ENCODE peak calls at places on chromosome 22, in nine cellular contexts. C is mammary epithelial cell, T is AG04450, B is fibroblast of mammary gland, A is ovary, N is uterus, D is mesothelial cell of epicardium, K is retinal pigment epithelial cell, M is body of pancreas. L is an unnamed sample.

GRCh38 chr22:45212992-45213751 is 27.5 kb downstream of the KIAA0930 start:
- DNase-seq in C (peak), T (no peak), B (peak), A (no peak), N (peak), D (no peak), K (no peak), M (peak), L (peak)

GRCh38 chr22:46066691-46067090 is 83.6 kb upstream of the PPARA start:
- DNase-seq in C (peak), T (no peak), B (peak), A (peak), N (peak), D (no peak), K (no peak), M (no peak), L (no peak)

GRCh38 chr22:31244943-31245451 is 32.9 kb downstream of the LIMK2 start:
- DNase-seq in C (no peak), T (no peak), B (no peak), A (no peak), N (no peak), D (no peak), K (no peak), M (no peak), L (no peak)

GRCh38 chr22:20191000-20191515 is 40.2 kb upstream of the CCDC188 start:
- DNase-seq in C (no peak), T (no peak), B (no peak), A (no peak), N (no peak), D (no peak), K (no peak), M (no peak), L (no peak)

GRCh38 chr22:26314656-26315055 is 114.4 kb upstream of the ASPHD2 start:
- DNase-seq in C (no peak), T (no peak), B (no peak), A (no peak), N (no peak), D (no peak), K (no peak), M (no peak), L (no peak)

GRCh38 chr22:43053176-43053575 is 36.0 kb downstream of the TTLL1 start:
- DNase-seq in C (no peak), T (no peak), B (no peak), A (no peak), N (no peak), D (no peak), K (no peak), M (no peak), L (no peak)

GRCh38 chr22:36010090-36010489 is 18.5 kb downstream of the RBFOX2 start:
- DNase-seq in C (no peak), T (no peak), B (no peak), A (no peak), N (no peak), D (no peak), K (no peak), M (peak), L (no peak)

GRCh38 chr22:44979154-44979553 is 30.7 kb downstream of the PHF21B start:
- DNase-seq in C (no peak), T (no peak), B (no peak), A (no peak), N (no peak), D (no peak), K (no peak), M (no peak), L (no peak)

GRCh38 chr22:20001082-20001638 is 15.5 kb downstream of the ARVCF start:
- DNase-seq in C (no peak), T (no peak), B (no peak), A (no peak), N (no peak), D (no peak), K (no peak), M (no peak), L (peak)

GRCh38 chr22:38824587-38824986 is 19.2 kb downstream of the NPTXR start:
- DNase-seq in C (peak), T (peak), B (peak), A (peak), N (no peak), D (peak), K (peak), M (peak), L (peak)

GRCh38 chr22:36913431-36914382 is at the start of gene CSF2RB:
- DNase-seq in C (no peak), T (no peak), B (no peak), A (no peak), N (no peak), D (no peak), K (no peak), M (peak), L (no peak)

GRCh38 chr22:37051629-37052385 is at the start of gene KCTD17:
- DNase-seq in C (peak), T (no peak), B (peak), A (peak), N (peak), D (no peak), K (no peak), M (peak), L (peak)

GRCh38 chr22:44271010-44271500 is 41.7 kb downstream of the SHISAL1 start:
- DNase-seq in C (no peak), T (no peak), B (no peak), A (no peak), N (no peak), D (no peak), K (no peak), M (no peak), L (no peak)

GRCh38 chr22:29310863-29311339 is 4.5 kb downstream of the GAS2L1 start:
- DNase-seq in C (peak), T (peak), B (peak), A (peak), N (peak), D (peak), K (peak), M (peak), L (peak)

GRCh38 chr22:25702046-25702445 is 39.9 kb upstream of the MYO18B start:
- DNase-seq in C (peak), T (no peak), B (peak), A (no peak), N (no peak), D (no peak), K (no peak), M (no peak), L (peak)

GRCh38 chr22:26918236-26918635 is 260.8 kb downstream of the MIAT start:
- DNase-seq in C (no peak), T (no peak), B (peak), A (no peak), N (no peak), D (no peak), K (no peak), M (no peak), L (no peak)

GRCh38 chr22:31102441-31103081 is 4.8 kb downstream of the SELENOM start:
- DNase-seq in C (peak), T (peak), B (peak), A (peak), N (peak), D (no peak), K (peak), M (peak), L (peak)

GRCh38 chr22:29079218-29079901 is 6.5 kb downstream of the KREMEN1 start:
- DNase-seq in C (no peak), T (no peak), B (no peak), A (no peak), N (no peak), D (no peak), K (peak), M (no peak), L (no peak)

GRCh38 chr22:24094966-24095365 is 83.9 kb downstream of the CABIN1 start:
- DNase-seq in C (no peak), T (no peak), B (no peak), A (peak), N (no peak), D (no peak), K (no peak), M (no peak), L (no peak)

GRCh38 chr22:30905696-30906341 is 62.8 kb downstream of the MORC2 start:
- DNase-seq in C (no peak), T (no peak), B (no peak), A (no peak), N (no peak), D (no peak), K (no peak), M (no peak), L (no peak)

GRCh38 chr22:26172389-26172990 is 3.2 kb downstream of the SEZ6L start:
- DNase-seq in C (peak), T (no peak), B (peak), A (no peak), N (no peak), D (no peak), K (no peak), M (peak), L (peak)

GRCh38 chr22:44884968-44885805 is 124.6 kb downstream of the PHF21B start:
- DNase-seq in C (no peak), T (no peak), B (no peak), A (peak), N (no peak), D (no peak), K (no peak), M (no peak), L (no peak)

GRCh38 chr22:45460288-45461109 is 42.2 kb upstream of the FBLN1 start:
- DNase-seq in C (no peak), T (peak), B (peak), A (peak), N (peak), D (no peak), K (no peak), M (peak), L (peak)

GRCh38 chr22:27879923-27880322 is 39.1 kb downstream of the PITPNB start:
- DNase-seq in C (peak), T (no peak), B (peak), A (no peak), N (no peak), D (no peak), K (no peak), M (peak), L (peak)

GRCh38 chr22:45284705-45285305 is at the start of gene UPK3A:
- DNase-seq in C (peak), T (no peak), B (no peak), A (peak), N (peak), D (peak), K (no peak), M (peak), L (peak)

GRCh38 chr22:25645266-25645665 is 80.8 kb downstream of the GRK3 start:
- DNase-seq in C (no peak), T (no peak), B (peak), A (no peak), N (peak), D (no peak), K (no peak), M (no peak), L (no peak)

GRCh38 chr22:32411388-32411787 is 659 bp downstream of the RTCB start:
- DNase-seq in C (peak), T (no peak), B (peak), A (no peak), N (no peak), D (no peak), K (no peak), M (no peak), L (peak)

GRCh38 chr22:41333806-41334205 is 32.5 kb downstream of the ZC3H7B start:
- DNase-seq in C (no peak), T (no peak), B (no peak), A (no peak), N (no peak), D (no peak), K (no peak), M (no peak), L (no peak)

GRCh38 chr22:49712195-49712791 is 115.4 kb downstream of the BRD1 start:
- DNase-seq in C (no peak), T (no peak), B (no peak), A (no peak), N (no peak), D (peak), K (no peak), M (no peak), L (no peak)

GRCh38 chr22:17281026-17281809 is 62.0 kb upstream of the ADA2 start:
- DNase-seq in C (no peak), T (no peak), B (no peak), A (no peak), N (no peak), D (no peak), K (no peak), M (no peak), L (no peak)

GRCh38 chr22:49103314-49104052 is 724.2 kb downstream of the BRD1 start:
- DNase-seq in C (no peak), T (no peak), B (no peak), A (peak), N (no peak), D (no peak), K (no peak), M (no peak), L (no peak)

GRCh38 chr22:44931077-44931540 is 78.7 kb downstream of the PHF21B start:
- DNase-seq in C (no peak), T (no peak), B (peak), A (peak), N (peak), D (no peak), K (no peak), M (peak), L (no peak)

GRCh38 chr22:44578516-44579230 is 80.6 kb upstream of the RTL6 start:
- DNase-seq in C (no peak), T (no peak), B (no peak), A (no peak), N (no peak), D (no peak), K (no peak), M (no peak), L (no peak)

GRCh38 chr22:20080445-20080775 is 369 bp downstream of the DGCR8 start:
- DNase-seq in C (peak), T (no peak), B (peak), A (peak), N (peak), D (peak), K (no peak), M (peak), L (peak)

GRCh38 chr22:28920757-28921584 is 37.6 kb downstream of the ZNRF3 start:
- DNase-seq in C (no peak), T (no peak), B (no peak), A (no peak), N (no peak), D (no peak), K (no peak), M (no peak), L (no peak)

GRCh38 chr22:26968873-26969272 is 311.5 kb downstream of the MIAT start:
- DNase-seq in C (peak), T (no peak), B (no peak), A (no peak), N (no peak), D (no peak), K (no peak), M (no peak), L (no peak)

GRCh38 chr22:36585841-36586240 is 56.9 kb upstream of the EIF3D start:
- DNase-seq in C (peak), T (no peak), B (no peak), A (no peak), N (no peak), D (no peak), K (no peak), M (no peak), L (no peak)

GRCh38 chr22:44465563-44465962 is 32.5 kb downstream of the RTL6 start:
- DNase-seq in C (no peak), T (no peak), B (no peak), A (no peak), N (no peak), D (no peak), K (no peak), M (no peak), L (no peak)

L was measured in mesenchymal stem cell.